ENCODE peak calls at places on chromosomes 16 and 17, in nine cellular contexts. One of them, this sample, is unnamed.

GRCh38 chr16:22235839-22236745 is 30.0 kb downstream of the EEF2K start:
- DNase-seq in NCI-H1694 treated with DMSO at 0.1 percent for 48 hours: no peak
- DNase-seq in foreskin fibroblast: no peak
- DNase-seq in stimulated activated CD4-positive, alpha-beta T cell treated with anti-CD3 and anti-CD28 coated beads, Interleukin-2, amount 100 ng/mL, for 48 hours: no peak
- DNase-seq in Daoy: no peak
- DNase-seq in Right ventricle myocardium superior: no peak
- DNase-seq in A172: no peak
- DNase-seq in astrocyte of the spinal cord: no peak
- DNase-seq in Caki2: no peak
- DNase-seq in this sample: peak

GRCh38 chr16:12387786-12388185 is 411.3 kb downstream of the SNX29 start:
- DNase-seq in A172: no peak
- DNase-seq in Caki2: no peak
- DNase-seq in foreskin fibroblast: no peak
- DNase-seq in NCI-H1694 treated with DMSO at 0.1 percent for 48 hours: no peak
- DNase-seq in stimulated activated CD4-positive, alpha-beta T cell treated with anti-CD3 and anti-CD28 coated beads, Interleukin-2, amount 100 ng/mL, for 48 hours: no peak
- DNase-seq in Daoy: no peak
- DNase-seq in Right ventricle myocardium superior: no peak
- DNase-seq in astrocyte of the spinal cord: no peak
- DNase-seq in this sample: no peak

GRCh38 chr16:9096416-9096952 is 5.0 kb downstream of the HAPSTR1 start:
- DNase-seq in Right ventricle myocardium superior: no peak
- DNase-seq in stimulated activated CD4-positive, alpha-beta T cell treated with anti-CD3 and anti-CD28 coated beads, Interleukin-2, amount 100 ng/mL, for 48 hours: no peak
- DNase-seq in foreskin fibroblast: no peak
- DNase-seq in Caki2: no peak
- DNase-seq in A172: no peak
- DNase-seq in NCI-H1694 treated with DMSO at 0.1 percent for 48 hours: no peak
- DNase-seq in Daoy: no peak
- DNase-seq in astrocyte of the spinal cord: no peak
- DNase-seq in this sample: no peak

GRCh38 chr17:9195961-9196668 is 174.8 kb downstream of the NTN1 start:
- DNase-seq in Daoy: no peak
- DNase-seq in astrocyte of the spinal cord: no peak
- DNase-seq in A172: no peak
- DNase-seq in foreskin fibroblast: no peak
- DNase-seq in Right ventricle myocardium superior: no peak
- DNase-seq in Caki2: no peak
- DNase-seq in stimulated activated CD4-positive, alpha-beta T cell treated with anti-CD3 and anti-CD28 coated beads, Interleukin-2, amount 100 ng/mL, for 48 hours: no peak
- DNase-seq in NCI-H1694 treated with DMSO at 0.1 percent for 48 hours: peak
- DNase-seq in this sample: no peak

GRCh38 chr16:4648917-4649316 is 24.3 kb downstream of the MGRN1 start:
- DNase-seq in NCI-H1694 treated with DMSO at 0.1 percent for 48 hours: no peak
- DNase-seq in A172: no peak
- DNase-seq in Caki2: no peak
- DNase-seq in astrocyte of the spinal cord: no peak
- DNase-seq in stimulated activated CD4-positive, alpha-beta T cell treated with anti-CD3 and anti-CD28 coated beads, Interleukin-2, amount 100 ng/mL, for 48 hours: no peak
- DNase-seq in foreskin fibroblast: no peak
- DNase-seq in Right ventricle myocardium superior: no peak
- DNase-seq in Daoy: no peak
- DNase-seq in this sample: no peak

GRCh38 chr16:87854053-87854906 is 15.0 kb downstream of the SLC7A5 start:
- DNase-seq in Right ventricle myocardium superior: no peak
- DNase-seq in Caki2: peak
- DNase-seq in A172: peak
- DNase-seq in astrocyte of the spinal cord: peak
- DNase-seq in stimulated activated CD4-positive, alpha-beta T cell treated with anti-CD3 and anti-CD28 coated beads, Interleukin-2, amount 100 ng/mL, for 48 hours: no peak
- DNase-seq in Daoy: peak
- DNase-seq in NCI-H1694 treated with DMSO at 0.1 percent for 48 hours: no peak
- DNase-seq in foreskin fibroblast: no peak
- DNase-seq in this sample: no peak

GRCh38 chr16:9090101-9090959 is 1.1 kb upstream of the HAPSTR1 start:
- DNase-seq in Right ventricle myocardium superior: peak
- DNase-seq in Caki2: no peak
- DNase-seq in NCI-H1694 treated with DMSO at 0.1 percent for 48 hours: no peak
- DNase-seq in stimulated activated CD4-positive, alpha-beta T cell treated with anti-CD3 and anti-CD28 coated beads, Interleukin-2, amount 100 ng/mL, for 48 hours: peak
- DNase-seq in Daoy: no peak
- DNase-seq in foreskin fibroblast: no peak
- DNase-seq in A172: no peak
- DNase-seq in astrocyte of the spinal cord: no peak
- DNase-seq in this sample: no peak

GRCh38 chr17:29273924-29274323 is 20.0 kb downstream of the NUFIP2 start:
- DNase-seq in Right ventricle myocardium superior: no peak
- DNase-seq in NCI-H1694 treated with DMSO at 0.1 percent for 48 hours: no peak
- DNase-seq in Daoy: no peak
- DNase-seq in foreskin fibroblast: no peak
- DNase-seq in Caki2: no peak
- DNase-seq in A172: no peak
- DNase-seq in astrocyte of the spinal cord: no peak
- DNase-seq in stimulated activated CD4-positive, alpha-beta T cell treated with anti-CD3 and anti-CD28 coated beads, Interleukin-2, amount 100 ng/mL, for 48 hours: no peak
- DNase-seq in this sample: no peak

GRCh38 chr16:84976644-84977400 is 34.5 kb downstream of the ZDHHC7 start:
- DNase-seq in NCI-H1694 treated with DMSO at 0.1 percent for 48 hours: no peak
- DNase-seq in Right ventricle myocardium superior: peak
- DNase-seq in Caki2: no peak
- DNase-seq in foreskin fibroblast: no peak
- DNase-seq in astrocyte of the spinal cord: peak
- DNase-seq in A172: no peak
- DNase-seq in stimulated activated CD4-positive, alpha-beta T cell treated with anti-CD3 and anti-CD28 coated beads, Interleukin-2, amount 100 ng/mL, for 48 hours: no peak
- DNase-seq in Daoy: no peak
- DNase-seq in this sample: no peak

GRCh38 chr17:49597438-49597837 is 21.8 kb downstream of the NXPH3 start:
- DNase-seq in foreskin fibroblast: no peak
- DNase-seq in Right ventricle myocardium superior: no peak
- DNase-seq in Daoy: no peak
- DNase-seq in A172: no peak
- DNase-seq in astrocyte of the spinal cord: no peak
- DNase-seq in Caki2: no peak
- DNase-seq in NCI-H1694 treated with DMSO at 0.1 percent for 48 hours: peak
- DNase-seq in stimulated activated CD4-positive, alpha-beta T cell treated with anti-CD3 and anti-CD28 coated beads, Interleukin-2, amount 100 ng/mL, for 48 hours: no peak
- DNase-seq in this sample: no peak

GRCh38 chr17:70855401-70856054 is 686.2 kb downstream of the KCNJ2 start:
- DNase-seq in stimulated activated CD4-positive, alpha-beta T cell treated with anti-CD3 and anti-CD28 coated beads, Interleukin-2, amount 100 ng/mL, for 48 hours: no peak
- DNase-seq in astrocyte of the spinal cord: peak
- DNase-seq in NCI-H1694 treated with DMSO at 0.1 percent for 48 hours: peak
- DNase-seq in foreskin fibroblast: peak
- DNase-seq in Daoy: no peak
- DNase-seq in Right ventricle myocardium superior: no peak
- DNase-seq in Caki2: peak
- DNase-seq in A172: no peak
- DNase-seq in this sample: peak

GRCh38 chr17:37576281-37576680 is 32.9 kb downstream of the SYNRG start:
- DNase-seq in foreskin fibroblast: peak
- DNase-seq in Daoy: no peak
- DNase-seq in Right ventricle myocardium superior: no peak
- DNase-seq in A172: no peak
- DNase-seq in stimulated activated CD4-positive, alpha-beta T cell treated with anti-CD3 and anti-CD28 coated beads, Interleukin-2, amount 100 ng/mL, for 48 hours: no peak
- DNase-seq in NCI-H1694 treated with DMSO at 0.1 percent for 48 hours: no peak
- DNase-seq in astrocyte of the spinal cord: no peak
- DNase-seq in Caki2: no peak
- DNase-seq in this sample: no peak

GRCh38 chr16:17471745-17472075 is 950 bp upstream of the XYLT1 start:
- DNase-seq in stimulated activated CD4-positive, alpha-beta T cell treated with anti-CD3 and anti-CD28 coated beads, Interleukin-2, amount 100 ng/mL, for 48 hours: no peak
- DNase-seq in NCI-H1694 treated with DMSO at 0.1 percent for 48 hours: no peak
- DNase-seq in Right ventricle myocardium superior: no peak
- DNase-seq in astrocyte of the spinal cord: peak
- DNase-seq in Daoy: peak
- DNase-seq in foreskin fibroblast: peak
- DNase-seq in Caki2: no peak
- DNase-seq in A172: no peak
- DNase-seq in this sample: peak

GRCh38 chr17:6755731-6756184 is at the start of gene XAF1:
- DNase-seq in A172: no peak
- DNase-seq in stimulated activated CD4-positive, alpha-beta T cell treated with anti-CD3 and anti-CD28 coated beads, Interleukin-2, amount 100 ng/mL, for 48 hours: peak
- DNase-seq in foreskin fibroblast: peak
- DNase-seq in Daoy: peak
- DNase-seq in astrocyte of the spinal cord: peak
- DNase-seq in Right ventricle myocardium superior: peak
- DNase-seq in Caki2: no peak
- DNase-seq in NCI-H1694 treated with DMSO at 0.1 percent for 48 hours: no peak
- DNase-seq in this sample: peak

GRCh38 chr17:5785343-5785742 is 201.0 kb upstream of the NLRP1 start:
- DNase-seq in Daoy: peak
- DNase-seq in NCI-H1694 treated with DMSO at 0.1 percent for 48 hours: no peak
- DNase-seq in astrocyte of the spinal cord: peak
- DNase-seq in A172: peak
- DNase-seq in stimulated activated CD4-positive, alpha-beta T cell treated with anti-CD3 and anti-CD28 coated beads, Interleukin-2, amount 100 ng/mL, for 48 hours: no peak
- DNase-seq in foreskin fibroblast: peak
- DNase-seq in Right ventricle myocardium superior: no peak
- DNase-seq in Caki2: peak
- DNase-seq in this sample: peak

GRCh38 chr17:73138541-73139138 is 26.2 kb upstream of the SSTR2 start:
- DNase-seq in stimulated activated CD4-positive, alpha-beta T cell treated with anti-CD3 and anti-CD28 coated beads, Interleukin-2, amount 100 ng/mL, for 48 hours: no peak
- DNase-seq in A172: no peak
- DNase-seq in foreskin fibroblast: no peak
- DNase-seq in Right ventricle myocardium superior: no peak
- DNase-seq in astrocyte of the spinal cord: no peak
- DNase-seq in Daoy: no peak
- DNase-seq in NCI-H1694 treated with DMSO at 0.1 percent for 48 hours: peak
- DNase-seq in Caki2: no peak
- DNase-seq in this sample: no peak

GRCh38 chr17:20852541-20853370 is 190.1 kb downstream of the USP22 start:
- DNase-seq in A172: peak
- DNase-seq in Caki2: peak
- DNase-seq in foreskin fibroblast: no peak
- DNase-seq in Daoy: peak
- DNase-seq in astrocyte of the spinal cord: peak
- DNase-seq in Right ventricle myocardium superior: peak
- DNase-seq in stimulated activated CD4-positive, alpha-beta T cell treated with anti-CD3 and anti-CD28 coated beads, Interleukin-2, amount 100 ng/mL, for 48 hours: no peak
- DNase-seq in NCI-H1694 treated with DMSO at 0.1 percent for 48 hours: peak
- DNase-seq in this sample: peak

GRCh38 chr16:85928411-85928820 is 29.5 kb downstream of the IRF8 start:
- DNase-seq in Right ventricle myocardium superior: peak
- DNase-seq in foreskin fibroblast: peak
- DNase-seq in NCI-H1694 treated with DMSO at 0.1 percent for 48 hours: peak
- DNase-seq in astrocyte of the spinal cord: no peak
- DNase-seq in Daoy: no peak
- DNase-seq in A172: no peak
- DNase-seq in Caki2: no peak
- DNase-seq in stimulated activated CD4-positive, alpha-beta T cell treated with anti-CD3 and anti-CD28 coated beads, Interleukin-2, amount 100 ng/mL, for 48 hours: no peak
- DNase-seq in this sample: no peak

GRCh38 chr17:79071161-79071560 is 3.5 kb upstream of the ENGASE start:
- DNase-seq in A172: no peak
- DNase-seq in foreskin fibroblast: no peak
- DNase-seq in Caki2: no peak
- DNase-seq in Daoy: no peak
- DNase-seq in astrocyte of the spinal cord: no peak
- DNase-seq in Right ventricle myocardium superior: no peak
- DNase-seq in stimulated activated CD4-positive, alpha-beta T cell treated with anti-CD3 and anti-CD28 coated beads, Interleukin-2, amount 100 ng/mL, for 48 hours: no peak
- DNase-seq in NCI-H1694 treated with DMSO at 0.1 percent for 48 hours: no peak
- DNase-seq in this sample: no peak

GRCh38 chr17:41008811-41009210 is at the start of gene KRTAP3-1:
- DNase-seq in Daoy: no peak
- DNase-seq in Caki2: no peak
- DNase-seq in stimulated activated CD4-positive, alpha-beta T cell treated with anti-CD3 and anti-CD28 coated beads, Interleukin-2, amount 100 ng/mL, for 48 hours: no peak
- DNase-seq in Right ventricle myocardium superior: no peak
- DNase-seq in foreskin fibroblast: no peak
- DNase-seq in astrocyte of the spinal cord: no peak
- DNase-seq in A172: no peak
- DNase-seq in NCI-H1694 treated with DMSO at 0.1 percent for 48 hours: no peak
- DNase-seq in this sample: no peak

GRCh38 chr16:80055831-80056230 is 455.3 kb upstream of the MAF start:
- DNase-seq in astrocyte of the spinal cord: no peak
- DNase-seq in foreskin fibroblast: no peak
- DNase-seq in Caki2: no peak
- DNase-seq in NCI-H1694 treated with DMSO at 0.1 percent for 48 hours: no peak
- DNase-seq in A172: no peak
- DNase-seq in stimulated activated CD4-positive, alpha-beta T cell treated with anti-CD3 and anti-CD28 coated beads, Interleukin-2, amount 100 ng/mL, for 48 hours: no peak
- DNase-seq in Daoy: no peak
- DNase-seq in Right ventricle myocardium superior: no peak
- DNase-seq in this sample: no peak

This sample was measured in fibroblast of lung.